ENCODE peak calls at places on chromosomes 12 and 14, in four cellular contexts. One of them, this sample, is unnamed.
A peak's percentile ranks its signal among the peaks of the same experiment; 100 is the strongest.

GRCh38 chr12:14995583-14996425 is 23.0 kb downstream of the PDE6H start:
- DNase-seq in Calu3: no peak
- DNase-seq in DND-41: no peak
- DNase-seq in cardiac muscle cell: peak; percentile 70
- DNase-seq in this sample: no peak

GRCh38 chr12:99670635-99671034 is 23.1 kb downstream of the GARIN6 start:
- DNase-seq in DND-41: no peak
- DNase-seq in cardiac muscle cell: no peak
- DNase-seq in Calu3: no peak
- DNase-seq in this sample: no peak

GRCh38 chr12:123532021-123532420 is 1.5 kb downstream of the RILPL1 start:
- DNase-seq in Calu3: no peak
- DNase-seq in DND-41: peak; percentile 54
- DNase-seq in cardiac muscle cell: no peak
- DNase-seq in this sample: no peak

GRCh38 chr14:99554184-99554583 is 49.8 kb downstream of the CCDC85C start:
- DNase-seq in Calu3: no peak
- DNase-seq in cardiac muscle cell: no peak
- DNase-seq in DND-41: no peak
- DNase-seq in this sample: no peak

GRCh38 chr12:71046215-71046614 is 111.6 kb downstream of the TSPAN8 start:
- DNase-seq in cardiac muscle cell: no peak
- DNase-seq in DND-41: no peak
- DNase-seq in Calu3: peak; percentile 2
- DNase-seq in this sample: no peak

GRCh38 chr12:64039285-64039871 is 182.7 kb downstream of the KICS2 start:
- DNase-seq in Calu3: peak; percentile 5
- DNase-seq in cardiac muscle cell: peak; percentile 4
- DNase-seq in DND-41: no peak
- DNase-seq in this sample: peak; percentile 42

GRCh38 chr14:80404413-80404812 is 193.1 kb upstream of the DIO2 start:
- DNase-seq in DND-41: no peak
- DNase-seq in Calu3: no peak
- DNase-seq in cardiac muscle cell: no peak
- DNase-seq in this sample: no peak

GRCh38 chr12:93156091-93156490 is 221.6 kb upstream of the NUDT4 start:
- DNase-seq in DND-41: no peak
- DNase-seq in cardiac muscle cell: no peak
- DNase-seq in Calu3: no peak
- DNase-seq in this sample: no peak

GRCh38 chr14:43735926-43736325 is 771.2 kb downstream of the FSCB start:
- DNase-seq in Calu3: no peak
- DNase-seq in cardiac muscle cell: no peak
- DNase-seq in DND-41: no peak
- DNase-seq in this sample: no peak

GRCh38 chr12:8034802-8035201 is 2.3 kb downstream of the FOXJ2 start:
- DNase-seq in cardiac muscle cell: no peak
- DNase-seq in Calu3: no peak
- DNase-seq in DND-41: no peak
- DNase-seq in this sample: no peak

GRCh38 chr12:49388682-49389081 is 21.4 kb downstream of the SPATS2 start:
- DNase-seq in DND-41: no peak
- DNase-seq in Calu3: no peak
- DNase-seq in cardiac muscle cell: no peak
- DNase-seq in this sample: no peak

DNA sequence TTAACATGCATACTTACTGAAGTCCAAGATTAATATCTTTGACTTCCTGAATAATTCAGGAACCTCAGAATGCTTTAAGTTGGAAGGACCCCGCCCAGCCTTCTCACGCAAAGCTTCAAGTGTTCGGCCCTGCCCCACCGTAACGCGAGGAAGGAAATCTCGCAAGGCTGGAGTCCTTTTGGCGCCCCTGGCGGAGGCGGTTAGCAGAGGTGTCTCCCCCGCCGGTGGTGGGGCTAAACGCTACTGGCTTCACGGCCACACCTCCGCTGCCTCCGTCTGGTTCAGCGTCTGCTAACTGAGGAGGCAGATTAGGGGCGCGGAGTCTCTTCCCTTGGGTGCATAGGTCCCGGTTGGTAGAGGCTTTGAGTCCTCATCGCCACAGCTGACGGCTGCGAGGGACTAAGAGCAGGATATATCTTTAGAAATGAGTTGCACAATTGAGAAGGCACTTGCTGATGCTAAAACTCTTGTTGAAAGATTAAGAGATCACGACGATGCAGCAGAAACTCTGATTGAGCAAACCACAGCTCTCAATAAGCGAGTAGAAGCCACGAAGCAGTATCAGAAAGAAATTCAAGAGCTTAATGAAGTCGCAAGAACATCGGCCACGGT is 21.9 kb downstream of the SPATS2 start:
- DNase-seq in Calu3: no peak
- DNase-seq in cardiac muscle cell: peak; percentile 11
- DNase-seq in DND-41: no peak
- DNase-seq in this sample: no peak
- TF ChIP-seq CTCF in Calu3: no peak
- TF ChIP-seq CTCF in cardiac muscle cell: no peak
- TF ChIP-seq CTCF in DND-41: no peak
- TF ChIP-seq CTCF in this sample: no peak

GRCh38 chr14:94773017-94773681 is 3.2 kb upstream of the GSC start:
- DNase-seq in DND-41: no peak
- DNase-seq in cardiac muscle cell: peak; percentile 47
- DNase-seq in Calu3: no peak
- DNase-seq in this sample: no peak
- TF ChIP-seq CTCF in DND-41: no peak
- TF ChIP-seq CTCF in cardiac muscle cell: no peak
- TF ChIP-seq CTCF in Calu3: no peak
- TF ChIP-seq CTCF in this sample: no peak

GRCh38 chr14:37591311-37591940 is 3.6 kb downstream of the FOXA1 start:
- DNase-seq in cardiac muscle cell: no peak
- DNase-seq in Calu3: peak; percentile 90
- DNase-seq in DND-41: no peak
- DNase-seq in this sample: peak; percentile 85
- TF ChIP-seq CTCF in cardiac muscle cell: peak; percentile 14
- TF ChIP-seq CTCF in Calu3: peak; percentile 77
- TF ChIP-seq CTCF in DND-41: no peak
- TF ChIP-seq CTCF in this sample: peak; percentile 86

GRCh38 chr12:42332301-42332894 is 6.4 kb downstream of the PPHLN1 start:
- DNase-seq in cardiac muscle cell: peak; percentile 58
- DNase-seq in DND-41: no peak
- DNase-seq in Calu3: peak; percentile 17
- DNase-seq in this sample: peak; percentile 55
- TF ChIP-seq CTCF in cardiac muscle cell: peak; percentile 55
- TF ChIP-seq CTCF in DND-41: peak; percentile 64
- TF ChIP-seq CTCF in Calu3: no peak
- TF ChIP-seq CTCF in this sample: peak; percentile 67

DNA sequence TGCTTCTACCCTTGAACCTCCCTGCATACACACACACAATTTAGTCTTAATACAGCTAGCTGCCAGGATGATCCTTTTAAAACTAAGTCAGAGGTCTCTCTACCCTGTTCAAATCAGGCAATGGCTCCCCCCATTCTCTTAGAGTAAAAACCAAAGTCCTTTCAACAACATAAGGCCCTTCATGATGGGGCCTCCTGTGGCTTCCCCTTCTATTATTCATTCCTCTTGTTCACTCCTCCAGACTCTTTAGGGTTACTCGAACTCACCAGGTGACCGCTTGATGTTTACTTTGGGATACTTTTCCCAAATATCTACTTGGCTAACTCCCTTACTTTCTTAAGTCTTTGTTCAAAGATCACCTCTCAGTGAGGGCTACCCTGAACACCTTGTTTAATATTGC is 30.4 kb downstream of the DENND5B start:
- DNase-seq in Calu3: no peak
- DNase-seq in DND-41: no peak
- DNase-seq in cardiac muscle cell: no peak
- DNase-seq in this sample: no peak
- TF ChIP-seq CTCF in Calu3: no peak
- TF ChIP-seq CTCF in DND-41: no peak
- TF ChIP-seq CTCF in cardiac muscle cell: no peak
- TF ChIP-seq CTCF in this sample: no peak

GRCh38 chr14:75479770-75480600 is 42.3 kb upstream of the BATF start:
- DNase-seq in DND-41: no peak
- DNase-seq in Calu3: no peak
- DNase-seq in cardiac muscle cell: no peak
- DNase-seq in this sample: no peak

GRCh38 chr14:75482366-75482765 is 39.9 kb upstream of the BATF start:
- DNase-seq in Calu3: no peak
- DNase-seq in DND-41: no peak
- DNase-seq in cardiac muscle cell: no peak
- DNase-seq in this sample: no peak

GRCh38 chr14:75477881-75478280 is 44.4 kb upstream of the BATF start:
- DNase-seq in cardiac muscle cell: no peak
- DNase-seq in Calu3: no peak
- DNase-seq in DND-41: no peak
- DNase-seq in this sample: peak; percentile 21

GRCh38 chr14:75471059-75471458 is 43.2 kb downstream of the JDP2 start:
- DNase-seq in Calu3: no peak
- DNase-seq in DND-41: no peak
- DNase-seq in cardiac muscle cell: no peak
- DNase-seq in this sample: peak; percentile 1

GRCh38 chr14:75476274-75476995 is 45.8 kb upstream of the BATF start:
- DNase-seq in Calu3: no peak
- DNase-seq in DND-41: no peak
- DNase-seq in cardiac muscle cell: peak; percentile 23
- DNase-seq in this sample: peak; percentile 78
- TF ChIP-seq CTCF in Calu3: no peak
- TF ChIP-seq CTCF in DND-41: no peak
- TF ChIP-seq CTCF in cardiac muscle cell: no peak
- TF ChIP-seq CTCF in this sample: no peak

GRCh38 chr14:76546426-76547221 is 170.7 kb downstream of the ESRRB start:
- DNase-seq in Calu3: peak; percentile 3
- DNase-seq in DND-41: peak; percentile 11
- DNase-seq in cardiac muscle cell: peak; percentile 67
- DNase-seq in this sample: peak; percentile 42
- TF ChIP-seq CTCF in Calu3: peak; percentile 34
- TF ChIP-seq CTCF in DND-41: peak; percentile 71
- TF ChIP-seq CTCF in cardiac muscle cell: peak; percentile 49
- TF ChIP-seq CTCF in this sample: peak; percentile 44

GRCh38 chr12:42692749-42693148 is 103.2 kb upstream of the PRICKLE1 start:
- DNase-seq in Calu3: no peak
- DNase-seq in DND-41: no peak
- DNase-seq in cardiac muscle cell: no peak
- DNase-seq in this sample: no peak
- TF ChIP-seq CTCF in Calu3: no peak
- TF ChIP-seq CTCF in DND-41: no peak
- TF ChIP-seq CTCF in cardiac muscle cell: no peak
- TF ChIP-seq CTCF in this sample: no peak

DNA sequence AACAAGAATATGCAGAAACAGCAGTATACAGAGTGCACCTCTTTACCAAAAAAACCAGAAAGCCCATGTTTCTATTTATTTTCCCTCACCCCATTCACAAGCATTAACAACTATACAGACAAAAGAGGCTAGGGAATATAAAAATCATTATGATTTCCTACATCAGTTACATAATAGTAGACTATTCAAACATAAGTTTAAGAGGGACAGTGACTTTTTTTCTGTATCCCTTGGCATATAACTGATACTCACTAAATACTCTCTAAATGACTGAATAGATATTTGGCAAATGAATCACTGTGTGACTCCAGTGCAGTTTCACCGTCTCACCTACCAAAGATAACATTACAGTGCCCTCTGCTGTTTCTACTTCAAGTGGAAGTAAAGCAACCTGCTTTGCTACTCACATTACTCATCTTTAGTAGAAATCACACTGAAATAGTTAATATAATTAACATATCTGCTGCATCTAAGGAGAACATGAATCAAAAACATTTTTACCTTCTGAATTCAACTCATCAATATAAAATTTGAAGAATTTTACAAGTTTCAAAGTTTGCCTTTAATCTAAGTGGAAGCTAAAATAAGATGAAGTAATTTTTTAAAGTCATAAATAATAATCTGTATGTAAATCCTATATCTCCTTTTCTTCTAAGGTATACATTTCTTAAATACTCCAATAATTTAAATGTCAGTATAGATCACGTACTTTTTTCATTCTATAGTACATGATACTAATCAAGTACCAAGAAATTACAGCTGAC is 103.8 kb downstream of the OSBPL8 start:
- DNase-seq in DND-41: peak; percentile 8
- DNase-seq in Calu3: peak; percentile 55
- DNase-seq in cardiac muscle cell: peak; percentile 60
- DNase-seq in this sample: no peak
- TF ChIP-seq CTCF in DND-41: peak; percentile 65
- TF ChIP-seq CTCF in Calu3: peak; percentile 44
- TF ChIP-seq CTCF in cardiac muscle cell: peak; percentile 65
- TF ChIP-seq CTCF in this sample: peak; percentile 48